ENCODE peak calls at places on chromosomes 4 and X, in six cellular contexts. One of them, this sample, is unnamed.

GRCh38 chrX:1378306-1378758 is 13.6 kb downstream of the SLC25A6 start:
- DNase-seq in Right ventricle myocardium superior: no peak
- DNase-seq in activated naive CD8-positive, alpha-beta T cell treated with anti-CD3 and anti-CD28 coated beads, Interleukin-2, amount 50 U/mL, for 24 hours: no peak
- DNase-seq in right atrium auricular region: no peak
- DNase-seq in mucosa of descending colon: no peak
- DNase-seq in fibroblast of pulmonary artery: no peak
- DNase-seq in this sample: no peak

GRCh38 chr4:70728096-70728495 is 6.3 kb downstream of the RUFY3 start:
- DNase-seq in Right ventricle myocardium superior: no peak
- DNase-seq in activated naive CD8-positive, alpha-beta T cell treated with anti-CD3 and anti-CD28 coated beads, Interleukin-2, amount 50 U/mL, for 24 hours: no peak
- DNase-seq in right atrium auricular region: no peak
- DNase-seq in mucosa of descending colon: no peak
- DNase-seq in fibroblast of pulmonary artery: no peak
- DNase-seq in this sample: no peak

GRCh38 chrX:11412715-11413623 is 119.8 kb downstream of the AMELX start:
- DNase-seq in Right ventricle myocardium superior: no peak
- DNase-seq in activated naive CD8-positive, alpha-beta T cell treated with anti-CD3 and anti-CD28 coated beads, Interleukin-2, amount 50 U/mL, for 24 hours: no peak
- DNase-seq in right atrium auricular region: no peak
- DNase-seq in mucosa of descending colon: no peak
- DNase-seq in fibroblast of pulmonary artery: peak; percentile 47
- DNase-seq in this sample: no peak

GRCh38 chr4:7979652-7979968 is 39.9 kb upstream of the AFAP1 start:
- DNase-seq in Right ventricle myocardium superior: no peak
- DNase-seq in activated naive CD8-positive, alpha-beta T cell treated with anti-CD3 and anti-CD28 coated beads, Interleukin-2, amount 50 U/mL, for 24 hours: no peak
- DNase-seq in right atrium auricular region: no peak
- DNase-seq in mucosa of descending colon: no peak
- DNase-seq in fibroblast of pulmonary artery: no peak
- DNase-seq in this sample: no peak

GRCh38 chr4:128512161-128512560 is 224.5 kb upstream of the PGRMC2 start:
- DNase-seq in Right ventricle myocardium superior: no peak
- DNase-seq in activated naive CD8-positive, alpha-beta T cell treated with anti-CD3 and anti-CD28 coated beads, Interleukin-2, amount 50 U/mL, for 24 hours: no peak
- DNase-seq in right atrium auricular region: no peak
- DNase-seq in mucosa of descending colon: no peak
- DNase-seq in fibroblast of pulmonary artery: no peak
- DNase-seq in this sample: no peak

GRCh38 chr4:121888134-121888533 is 17.9 kb upstream of the BBS7 start:
- DNase-seq in Right ventricle myocardium superior: no peak
- DNase-seq in activated naive CD8-positive, alpha-beta T cell treated with anti-CD3 and anti-CD28 coated beads, Interleukin-2, amount 50 U/mL, for 24 hours: no peak
- DNase-seq in right atrium auricular region: no peak
- DNase-seq in mucosa of descending colon: no peak
- DNase-seq in fibroblast of pulmonary artery: no peak
- DNase-seq in this sample: no peak

GRCh38 chr4:136803430-136803829 is 728.9 kb downstream of the PCDH18 start:
- DNase-seq in Right ventricle myocardium superior: no peak
- DNase-seq in activated naive CD8-positive, alpha-beta T cell treated with anti-CD3 and anti-CD28 coated beads, Interleukin-2, amount 50 U/mL, for 24 hours: no peak
- DNase-seq in right atrium auricular region: no peak
- DNase-seq in mucosa of descending colon: no peak
- DNase-seq in fibroblast of pulmonary artery: no peak
- DNase-seq in this sample: no peak

GRCh38 chr4:110850461-110851447 is 227.9 kb upstream of the PITX2 start:
- DNase-seq in Right ventricle myocardium superior: no peak
- DNase-seq in activated naive CD8-positive, alpha-beta T cell treated with anti-CD3 and anti-CD28 coated beads, Interleukin-2, amount 50 U/mL, for 24 hours: no peak
- DNase-seq in right atrium auricular region: no peak
- DNase-seq in mucosa of descending colon: peak; percentile 51
- DNase-seq in fibroblast of pulmonary artery: no peak
- DNase-seq in this sample: no peak

GRCh38 chrX:136112781-136113180 is 34.6 kb upstream of the FHL1 start:
- DNase-seq in Right ventricle myocardium superior: no peak
- DNase-seq in activated naive CD8-positive, alpha-beta T cell treated with anti-CD3 and anti-CD28 coated beads, Interleukin-2, amount 50 U/mL, for 24 hours: no peak
- DNase-seq in right atrium auricular region: no peak
- DNase-seq in mucosa of descending colon: no peak
- DNase-seq in fibroblast of pulmonary artery: peak; percentile 29
- DNase-seq in this sample: no peak

GRCh38 chr4:85243857-85244256 is 231.1 kb upstream of the ARHGAP24 start:
- DNase-seq in Right ventricle myocardium superior: no peak
- DNase-seq in activated naive CD8-positive, alpha-beta T cell treated with anti-CD3 and anti-CD28 coated beads, Interleukin-2, amount 50 U/mL, for 24 hours: no peak
- DNase-seq in right atrium auricular region: no peak
- DNase-seq in mucosa of descending colon: no peak
- DNase-seq in fibroblast of pulmonary artery: peak; percentile 11
- DNase-seq in this sample: no peak

GRCh38 chr4:87011340-87012034 is 76.7 kb downstream of the AFF1 start:
- DNase-seq in Right ventricle myocardium superior: no peak
- DNase-seq in activated naive CD8-positive, alpha-beta T cell treated with anti-CD3 and anti-CD28 coated beads, Interleukin-2, amount 50 U/mL, for 24 hours: no peak
- DNase-seq in right atrium auricular region: no peak
- DNase-seq in mucosa of descending colon: no peak
- DNase-seq in fibroblast of pulmonary artery: peak; percentile 92
- DNase-seq in this sample: no peak

GRCh38 chr4:76504613-76505465 is 69.8 kb downstream of the SHROOM3 start:
- DNase-seq in Right ventricle myocardium superior: no peak
- DNase-seq in activated naive CD8-positive, alpha-beta T cell treated with anti-CD3 and anti-CD28 coated beads, Interleukin-2, amount 50 U/mL, for 24 hours: no peak
- DNase-seq in right atrium auricular region: no peak
- DNase-seq in mucosa of descending colon: no peak
- DNase-seq in fibroblast of pulmonary artery: peak; percentile 79
- DNase-seq in this sample: peak; percentile 20

GRCh38 chr4:25020240-25020639 is 10.5 kb downstream of the LGI2 start:
- DNase-seq in Right ventricle myocardium superior: no peak
- DNase-seq in activated naive CD8-positive, alpha-beta T cell treated with anti-CD3 and anti-CD28 coated beads, Interleukin-2, amount 50 U/mL, for 24 hours: no peak
- DNase-seq in right atrium auricular region: no peak
- DNase-seq in mucosa of descending colon: no peak
- DNase-seq in fibroblast of pulmonary artery: peak; percentile 69
- DNase-seq in this sample: no peak